ENCODE peak calls at places on chromosomes 2 and 18, in five cellular contexts. Q is progenitor cell of endocrine pancreas, P is GM12892, W is fibroblast of lung, V is NCI-H510A treated with DMSO at 0.1 percent for 48 hours. Z is an unnamed sample.

GRCh38 chr2:130756041-130756720 is 841 bp downstream of the AMER3 start:
- DNase-seq in W (peak), P (no peak), Q (peak), V (peak), Z (peak)

GRCh38 chr2:120743657-120744056 is 8.0 kb downstream of the GLI2 start:
- DNase-seq in W (no peak), V (no peak), P (no peak), Q (no peak), Z (no peak)

GRCh38 chr2:62536873-62537547 is 31.0 kb upstream of the TMEM17 start:
- DNase-seq in W (no peak), Q (no peak), P (no peak), V (no peak), Z (no peak)

GRCh38 chr2:7584017-7584416 is 666.8 kb downstream of the RNF144A start:
- DNase-seq in Q (no peak), W (no peak), P (no peak), V (no peak), Z (no peak)

GRCh38 chr2:142980246-142981068 is 103.0 kb downstream of the KYNU start:
- DNase-seq in P (no peak), V (peak), W (peak), Q (no peak), Z (peak)

GRCh38 chr2:30711646-30712085 is 95.6 kb downstream of the CAPN13 start:
- DNase-seq in W (peak), Q (peak), V (peak), P (peak), Z (peak)

GRCh38 chr18:33606621-33607020 is 28.6 kb downstream of the ASXL3 start:
- DNase-seq in V (no peak), W (no peak), Q (no peak), P (no peak), Z (peak)

GRCh38 chr2:128187032-128187654 is 96.1 kb downstream of the UGGT1 start:
- DNase-seq in P (no peak), W (peak), Q (no peak), V (peak), Z (peak)

GRCh38 chr18:58491113-58491696 is 137.7 kb downstream of the ALPK2 start:
- DNase-seq in Q (no peak), P (no peak), V (no peak), W (no peak), Z (no peak)

GRCh38 chr2:192090878-192091277 is 103.9 kb downstream of the TMEFF2 start:
- DNase-seq in V (peak), W (no peak), P (no peak), Q (no peak), Z (peak)

GRCh38 chr18:61900504-61901281 is 7.9 kb upstream of the RNF152 start:
- DNase-seq in Q (no peak), W (no peak), V (no peak), P (no peak), Z (peak)

GRCh38 chr18:31610841-31611240 is 19.2 kb downstream of the TTR start:
- DNase-seq in V (peak), W (no peak), Q (peak), P (no peak), Z (peak)

GRCh38 chr2:237978058-237978712 is 11.4 kb downstream of the UBE2F start:
- DNase-seq in P (no peak), W (no peak), Q (no peak), V (no peak), Z (no peak)

GRCh38 chr2:21118302-21118920 is 5.4 kb upstream of the TDRD15 start:
- DNase-seq in Q (no peak), W (peak), P (no peak), V (peak), Z (peak)

GRCh38 chr2:28709101-28709500 is 42.5 kb upstream of the PPP1CB start:
- DNase-seq in Q (no peak), P (no peak), W (no peak), V (peak), Z (peak)

GRCh38 chr2:240596080-240596460 is 9.5 kb downstream of the CAPN10 start:
- DNase-seq in W (no peak), V (no peak), Q (no peak), P (no peak), Z (no peak)

Z was measured in DMS53.